ENCODE peak calls at places on chromosomes 1 and 21, in four cellular contexts. D is testis, U is BE2C, O is foreskin fibroblast. J is an unnamed sample.

GRCh38 chr1:155069551-155070391 is 6.2 kb downstream of the EFNA4 start:
- DNase-seq in D (no peak), O (no peak), U (no peak), J (no peak)

GRCh38 chr1:204145033-204145504 is 6.8 kb downstream of the ETNK2 start:
- DNase-seq in O (no peak), U (no peak), D (no peak), J (no peak)

GRCh38 chr1:166378805-166379204 is 212.0 kb upstream of the FAM78B start:
- DNase-seq in O (no peak), U (no peak), D (no peak), J (no peak)

GRCh38 chr1:204456826-204457361 is 37.7 kb downstream of the PIK3C2B start:
- DNase-seq in O (peak; percentile 42), D (no peak), U (peak; percentile 43), J (peak; percentile 65)

GRCh38 chr1:175540928-175541645 is 202.3 kb downstream of the TNR start:
- DNase-seq in D (no peak), O (no peak), U (no peak), J (no peak)

GRCh38 chr1:65524931-65525296 is 104.4 kb downstream of the LEPR start:
- DNase-seq in O (no peak), U (no peak), D (peak; percentile 35), J (no peak)

GRCh38 chr21:16536661-16537359 is 807.0 kb downstream of the USP25 start:
- DNase-seq in O (peak; percentile 49), D (no peak), U (no peak), J (no peak)

GRCh38 chr1:90778487-90778886 is 61.4 kb upstream of the BARHL2 start:
- DNase-seq in D (no peak), O (no peak), U (no peak), J (no peak)

GRCh38 chr1:211753649-211754251 is 76.8 kb downstream of the LPGAT1 start:
- DNase-seq in D (no peak), U (no peak), O (no peak), J (no peak)

GRCh38 chr1:31985430-31985829 is 28.2 kb upstream of the KHDRBS1 start:
- DNase-seq in U (no peak), O (peak; percentile 20), D (no peak), J (no peak)

GRCh38 chr1:18647681-18648214 is 17.1 kb downstream of the PAX7 start:
- DNase-seq in D (no peak), U (no peak), O (no peak), J (no peak)

GRCh38 chr1:205928256-205928655 is 15.0 kb downstream of the SLC26A9 start:
- DNase-seq in O (no peak), D (no peak), U (no peak), J (no peak)

GRCh38 chr1:112975336-112975735 is 19.3 kb upstream of the SLC16A1 start:
- DNase-seq in O (no peak), U (no peak), D (no peak), J (no peak)

GRCh38 chr1:15246960-15247614 is at the start of gene FHAD1:
- DNase-seq in O (peak; percentile 67), U (peak; percentile 75), D (peak; percentile 86), J (peak; percentile 75)

GRCh38 chr1:94276900-94277581 is 39.7 kb upstream of the ARHGAP29 start:
- DNase-seq in U (no peak), O (peak; percentile 54), D (no peak), J (no peak)

GRCh38 chr1:110203021-110203661 is 7.0 kb upstream of the KCNC4 start:
- DNase-seq in O (peak; percentile 83), U (peak; percentile 73), D (peak; percentile 77), J (peak; percentile 47)

GRCh38 chr1:88897070-88897730 is 5.8 kb upstream of the GTF2B start:
- DNase-seq in U (no peak), D (no peak), O (no peak), J (no peak)

GRCh38 chr1:180213401-180214177 is 16.5 kb upstream of the LHX4 start:
- DNase-seq in U (no peak), D (peak; percentile 76), O (peak; percentile 30), J (no peak)

GRCh38 chr1:186327331-186327730 is 47.7 kb downstream of the TPR start:
- DNase-seq in D (no peak), U (no peak), O (peak; percentile 2), J (no peak)

GRCh38 chr1:101111461-101111860 is 85.9 kb upstream of the DPH5 start:
- DNase-seq in U (no peak), D (no peak), O (no peak), J (no peak)

GRCh38 chr1:201628490-201628889 is 89.6 kb downstream of the NAV1 start:
- DNase-seq in D (no peak), O (no peak), U (peak; percentile 53), J (peak; percentile 67)

GRCh38 chr1:32861904-32862698 is 8.6 kb downstream of the FNDC5 start:
- DNase-seq in D (no peak), U (no peak), O (peak; percentile 66), J (no peak)

GRCh38 chr1:47554901-47555300 is 117.1 kb downstream of the FOXD2 start:
- DNase-seq in U (no peak), D (no peak), O (peak; percentile 15), J (no peak)

GRCh38 chr1:155969377-155969791 is 9.0 kb downstream of the ARHGEF2 start:
- DNase-seq in D (no peak), O (no peak), U (no peak), J (no peak)

GRCh38 chr1:22861764-22862440 is 110.8 kb downstream of the LACTBL1 start:
- DNase-seq in O (peak; percentile 70), U (peak; percentile 40), D (peak; percentile 62), J (peak; percentile 64)

GRCh38 chr1:207097871-207098324 is 6.1 kb upstream of the C4BPA start:
- DNase-seq in O (no peak), U (no peak), D (no peak), J (no peak)

GRCh38 chr1:164673584-164674214 is 114.7 kb downstream of the PBX1 start:
- DNase-seq in O (no peak), D (peak; percentile 56), U (peak; percentile 67), J (peak; percentile 54)

GRCh38 chr21:44582980-44583799 is 2.8 kb upstream of the KRTAP10-5 start:
- DNase-seq in O (no peak), D (no peak), U (no peak), J (no peak)

GRCh38 chr1:215405211-215405610 is 161.9 kb upstream of the KCTD3 start:
- DNase-seq in D (no peak), O (no peak), U (no peak), J (no peak)

GRCh38 chr1:82019512-82019911 is 218.8 kb downstream of the ADGRL2 start:
- DNase-seq in O (no peak), D (no peak), U (no peak), J (no peak)

GRCh38 chr1:82015444-82015843 is 214.7 kb downstream of the ADGRL2 start:
- DNase-seq in O (no peak), U (no peak), D (no peak), J (no peak)

GRCh38 chr1:82018319-82018718 is 217.6 kb downstream of the ADGRL2 start:
- DNase-seq in U (no peak), O (no peak), D (no peak), J (no peak)

GRCh38 chr1:82007804-82008203 is 207.1 kb downstream of the ADGRL2 start:
- DNase-seq in O (no peak), U (no peak), D (no peak), J (no peak)

DNA sequence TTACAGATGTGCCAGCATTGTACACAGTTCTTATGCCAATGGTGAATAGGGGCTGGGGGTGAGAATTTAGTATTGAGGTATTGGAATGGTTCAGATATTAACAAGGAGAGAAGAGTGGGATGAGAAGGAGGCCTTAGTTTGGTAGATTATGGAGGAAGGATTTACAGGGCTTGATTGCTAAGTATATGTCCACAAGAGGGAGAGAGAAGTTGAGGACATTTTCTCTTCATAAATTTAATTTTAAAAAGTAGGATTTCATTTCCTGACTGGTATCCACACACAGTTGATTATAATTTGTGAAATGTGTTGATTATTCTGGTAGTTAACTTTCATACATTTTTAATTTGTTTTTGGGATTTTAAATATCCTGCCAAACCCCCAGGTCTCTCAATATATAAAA is 213.0 kb downstream of the ADGRL2 start:
- DNase-seq in U (no peak), D (no peak), O (no peak), J (no peak)
- TF ChIP-seq CTCF in U (no peak), D (no peak), O (no peak), J (no peak)

DNA sequence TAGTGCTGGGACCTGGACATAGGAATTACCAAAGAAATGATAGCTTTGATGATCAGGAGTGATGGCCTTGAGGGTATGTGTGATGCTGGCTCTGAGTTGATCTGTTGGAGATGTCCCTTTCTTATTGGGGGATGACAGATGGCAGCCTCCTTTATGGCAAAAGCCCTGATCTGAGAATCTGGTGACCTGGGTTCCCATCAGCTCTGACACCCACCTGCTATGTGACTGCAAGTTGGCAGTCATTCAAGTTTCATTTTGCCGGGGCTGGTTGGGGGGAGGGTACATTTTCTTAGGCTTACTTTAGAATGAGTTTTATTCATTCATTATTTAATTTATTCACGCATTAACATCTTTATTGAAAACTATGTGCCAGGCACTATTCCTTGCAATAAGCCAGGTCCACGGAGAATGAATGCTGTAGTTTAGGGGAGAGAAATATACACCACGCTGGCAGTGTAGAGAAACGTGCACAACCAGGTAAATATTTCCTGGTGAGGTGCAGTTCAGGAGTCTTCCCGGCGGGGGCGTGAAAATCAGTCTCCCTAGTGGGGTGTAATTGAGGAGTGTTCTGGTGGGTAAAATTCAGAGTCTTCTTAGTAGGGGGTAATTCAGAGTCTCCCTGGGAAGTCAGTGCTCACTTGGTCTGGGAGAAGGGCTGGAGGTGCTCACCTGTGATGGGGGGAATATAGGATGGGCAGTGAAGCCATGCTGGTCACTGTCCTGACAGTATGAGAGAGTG is 401.3 kb downstream of the CAMTA1 start:
- DNase-seq in O (no peak), D (no peak), U (no peak), J (no peak)
- TF ChIP-seq CTCF in O (no peak), D (no peak), U (no peak), J (peak; percentile 21)

GRCh38 chr1:10965621-10966226 is 46.7 kb upstream of the TARDBP start:
- DNase-seq in D (peak; percentile 24), O (no peak), U (no peak), J (no peak)
- TF ChIP-seq CTCF in D (no peak), O (no peak), U (no peak), J (no peak)

GRCh38 chr1:9826616-9827015 is 2.9 kb upstream of the CLSTN1 start:
- DNase-seq in O (no peak), D (no peak), U (no peak), J (no peak)

GRCh38 chr1:9825101-9826074 is 1.6 kb upstream of the CLSTN1 start:
- DNase-seq in D (peak; percentile 26), O (peak; percentile 74), U (peak; percentile 39), J (no peak)

GRCh38 chr1:9826087-9826486 is 2.3 kb upstream of the CLSTN1 start:
- DNase-seq in D (no peak), U (no peak), O (no peak), J (no peak)

GRCh38 chr1:9824702-9825089 is 931 bp upstream of the CLSTN1 start:
- DNase-seq in O (no peak), D (no peak), U (no peak), J (no peak)

GRCh38 chr1:9827558-9828185 is 3.9 kb upstream of the CLSTN1 start:
- DNase-seq in O (no peak), U (no peak), D (no peak), J (no peak)
- TF ChIP-seq CTCF in O (peak; percentile 39), U (no peak), D (no peak), J (peak; percentile 59)

DNA sequence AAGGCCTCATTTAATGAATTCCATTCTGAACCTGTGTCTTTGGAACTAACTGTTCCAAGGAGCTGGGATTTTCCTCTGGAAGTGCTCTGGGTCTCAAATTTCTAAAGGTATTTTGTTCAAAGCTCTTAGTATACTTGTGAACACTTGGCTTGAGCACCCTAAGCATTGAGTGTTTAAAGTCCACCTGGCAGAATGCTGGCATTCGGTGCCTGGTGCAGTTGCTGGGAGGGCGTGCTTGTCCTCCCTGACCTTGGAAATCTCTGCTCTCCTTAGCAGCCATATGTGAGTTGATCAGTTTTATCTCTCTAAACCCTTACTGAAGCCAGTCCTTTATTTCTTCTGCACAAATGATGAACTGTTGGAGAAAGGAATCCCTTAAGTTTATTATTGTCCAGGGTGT is 3.0 kb downstream of the MTARC2 start:
- DNase-seq in O (no peak), U (no peak), D (no peak), J (no peak)
- TF ChIP-seq CTCF in O (no peak), U (no peak), D (no peak), J (no peak)

J was measured in glutamatergic neuron.